ENCODE peak calls at places on chromosomes 13 and 19, in five cellular contexts. C is CD8-positive, alpha-beta T cell; E is IMR-90; W is ovary; S is cardiac muscle cell. Q is an unnamed sample. For H3K4me1, the result is how much of the 10 kb centered on the place peaks cover.

GRCh38 chr13:80180745-80181144 is 160.2 kb downstream of the SPRY2 start:
- DNase-seq in C (no peak), E (no peak), W (no peak), S (no peak), Q (no peak)

GRCh38 chr13:98429081-98429480 is 147.8 kb downstream of the STK24 start:
- DNase-seq in C (no peak), E (no peak), W (no peak), S (no peak), Q (no peak)

GRCh38 chr13:104140557-104140956 is 1074.3 kb upstream of the SLC10A2 start:
- DNase-seq in C (no peak), E (no peak), W (no peak), S (no peak), Q (peak)

GRCh38 chr13:26629260-26629659 is 71.8 kb downstream of the WASF3 start:
- DNase-seq in C (no peak), E (no peak), W (no peak), S (no peak), Q (peak)

GRCh38 chr13:73603646-73604045 is 530.6 kb downstream of the KLF12 start:
- DNase-seq in C (no peak), E (no peak), W (no peak), S (no peak), Q (no peak)

GRCh38 chr19:55487884-55488687 is at the start of gene SSC5D:
- DNase-seq in C (no peak), E (peak), W (peak), S (no peak), Q (no peak)

GRCh38 chr13:39590466-39591036 is 12.4 kb downstream of the LHFPL6 start:
- DNase-seq in C (no peak), E (no peak), W (no peak), S (no peak), Q (no peak)

GRCh38 chr19:3949294-3949693 is 16.4 kb downstream of the NMRK2 start:
- DNase-seq in C (no peak), E (no peak), W (no peak), S (no peak), Q (no peak)

GRCh38 chr19:32421589-32422361 is 16.2 kb downstream of the DPY19L3 start:
- DNase-seq in C (no peak), E (no peak), W (no peak), S (no peak), Q (no peak)

GRCh38 chr13:52925775-52926285 is 77.4 kb upstream of the PCDH8 start:
- DNase-seq in C (no peak), E (no peak), W (no peak), S (peak), Q (no peak)

GRCh38 chr13:28684257-28684656 is 25.3 kb downstream of the POMP start:
- DNase-seq in C (no peak), E (no peak), W (no peak), S (peak), Q (peak)

GRCh38 chr13:48501705-48502104 is 31.2 kb downstream of the RCBTB2 start:
- DNase-seq in C (no peak), E (peak), W (no peak), S (no peak), Q (no peak)

GRCh38 chr19:55119053-55119452 is 1.6 kb upstream of the PPP1R12C start:
- DNase-seq in C (no peak), E (no peak), W (no peak), S (no peak), Q (no peak)

GRCh38 chr13:31367410-31367809 is 167.6 kb downstream of the B3GLCT start:
- DNase-seq in C (no peak), E (no peak), W (no peak), S (no peak), Q (no peak)

GRCh38 chr13:85864963-85865530 is 65.8 kb upstream of the SLITRK6 start:
- DNase-seq in C (no peak), E (peak), W (no peak), S (peak), Q (peak)

GRCh38 chr13:113654591-113655357 is 3.2 kb downstream of the ATP4B start:
- DNase-seq in C (no peak), E (no peak), W (no peak), S (no peak), Q (no peak)

GRCh38 chr19:584240-585001 is 5.3 kb upstream of the HCN2 start:
- DNase-seq in C (peak), E (peak), W (peak), S (peak), Q (peak)

GRCh38 chr13:30559274-30559673 is 58.4 kb upstream of the USPL1 start:
- DNase-seq in C (no peak), E (no peak), W (no peak), S (peak), Q (no peak)

GRCh38 chr13:26011996-26012688 is 39.7 kb downstream of the SHISA2 start:
- DNase-seq in C (peak), E (no peak), W (no peak), S (no peak), Q (peak)

GRCh38 chr19:55014714-55015113 is 23.4 kb downstream of the GP6 start:
- DNase-seq in C (no peak), E (no peak), W (no peak), S (no peak), Q (no peak)

GRCh38 chr19:43534811-43535761 is 2.1 kb downstream of the ZNF575 start:
- DNase-seq in C (peak), E (peak), W (peak), S (peak), Q (peak)

GRCh38 chr13:27489456-27489855 is 39.1 kb upstream of the MTIF3 start:
- DNase-seq in C (no peak), E (no peak), W (no peak), S (no peak), Q (no peak)

GRCh38 chr19:49887037-49887652 is 9.5 kb downstream of the IL4I1 start:
- DNase-seq in C (no peak), E (no peak), W (no peak), S (no peak), Q (no peak)

GRCh38 chr13:93496985-93497673 is 270.5 kb downstream of the GPC6 start:
- DNase-seq in C (no peak), E (no peak), W (no peak), S (peak), Q (peak)

GRCh38 chr19:53884256-53884655 is 2.3 kb downstream of the PRKCG start:
- DNase-seq in C (no peak), E (no peak), W (no peak), S (no peak), Q (no peak)

GRCh38 chr19:9362905-9363304 is at the start of gene ZNF177:
- DNase-seq in C (no peak), E (no peak), W (no peak), S (no peak), Q (peak)

GRCh38 chr19:37009871-37010270 is 68.4 kb upstream of the ZNF420 start:
- DNase-seq in C (no peak), E (no peak), W (no peak), S (no peak), Q (no peak)

GRCh38 chr13:107099661-107100060 is 531.7 kb upstream of the ARGLU1 start:
- DNase-seq in C (no peak), E (peak), W (no peak), S (no peak), Q (no peak)

GRCh38 chr13:99086869-99087129 is 108.9 kb upstream of the DOCK9 start:
- DNase-seq in C (peak), E (no peak), W (peak), S (no peak), Q (peak)

GRCh38 chr13:111399776-111400505 is 79.5 kb downstream of the TEX29 start:
- DNase-seq in C (no peak), E (no peak), W (no peak), S (no peak), Q (no peak)

GRCh38 chr19:17706750-17707181 is 12.5 kb upstream of the MAP1S start:
- DNase-seq in C (no peak), E (peak), W (no peak), S (peak), Q (peak)

GRCh38 chr13:40152145-40152544 is 496.7 kb downstream of the COG6 start:
- DNase-seq in C (no peak), E (peak), W (no peak), S (no peak), Q (peak)

DNA sequence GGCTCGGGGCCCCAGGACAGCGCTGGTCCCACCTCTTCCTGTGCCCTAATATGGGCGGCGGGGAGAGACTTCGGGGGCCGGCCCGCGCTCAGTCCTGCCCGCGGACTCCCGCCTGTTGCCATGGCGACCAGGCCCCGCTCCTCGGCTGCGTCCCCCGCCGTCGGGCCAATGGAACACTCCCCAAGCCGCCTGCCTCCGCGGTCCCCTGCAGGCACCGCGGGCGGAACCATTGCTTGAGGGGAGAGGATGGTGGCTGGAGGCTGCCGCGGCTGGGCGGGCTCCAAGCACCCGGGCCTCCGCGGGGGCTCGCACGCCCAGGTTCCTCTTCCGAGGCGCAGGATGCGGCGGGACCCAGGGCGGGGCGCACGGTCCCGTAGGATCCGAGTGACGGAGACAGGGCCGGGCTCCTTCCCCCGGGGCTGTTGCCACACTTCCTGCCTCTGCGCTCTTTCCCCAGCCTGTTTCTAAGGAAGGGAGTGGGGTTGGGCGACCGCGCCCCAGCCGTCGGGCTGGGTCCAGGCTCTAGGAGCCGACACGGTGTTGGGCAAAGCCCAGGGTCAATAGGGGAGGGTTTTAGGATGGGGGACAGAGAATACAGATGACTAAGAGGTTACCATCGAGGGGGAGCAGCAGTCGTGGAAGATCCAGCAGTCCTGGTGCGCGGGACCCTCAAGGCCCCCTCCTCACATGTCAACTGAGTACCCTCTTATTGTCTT is 1.2 kb upstream of the JUNB start:
- DNase-seq in C (peak), E (peak), W (peak), S (peak), Q (peak)
- H3K4me1 ChIP-seq in C (under half), E (under half), W (under half), S (under half), Q (under half)

GRCh38 chr19:18741124-18741493 is 50.0 kb downstream of the COMP start:
- DNase-seq in C (no peak), E (no peak), W (no peak), S (no peak), Q (no peak)
- H3K27ac ChIP-seq in C (no peak), E (no peak), W (no peak), S (peak), Q (no peak)

DNA sequence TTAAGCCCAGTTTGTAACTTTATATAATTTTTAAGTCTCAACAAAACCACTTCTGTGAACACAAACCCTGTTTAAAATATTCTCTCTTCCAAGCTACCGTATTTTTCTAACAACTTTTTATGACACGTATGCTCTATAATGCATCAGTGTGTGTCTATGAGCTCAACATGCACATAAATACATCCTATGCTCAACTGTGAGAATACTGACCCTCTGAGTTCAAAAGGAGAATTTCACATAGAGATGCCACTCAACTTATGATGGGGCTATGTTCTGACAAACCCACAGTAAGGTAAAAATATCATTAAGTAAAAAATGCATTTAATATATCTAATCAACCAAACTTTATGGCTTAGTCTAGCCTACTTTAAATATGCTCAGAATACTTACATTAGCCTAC is 1139.7 kb upstream of the SPRY2 start:
- DNase-seq in C (no peak), E (no peak), W (no peak), S (peak), Q (peak)
- TF ChIP-seq CTCF in C (no peak), E (no peak), W (no peak), S (no peak), Q (peak)

DNA sequence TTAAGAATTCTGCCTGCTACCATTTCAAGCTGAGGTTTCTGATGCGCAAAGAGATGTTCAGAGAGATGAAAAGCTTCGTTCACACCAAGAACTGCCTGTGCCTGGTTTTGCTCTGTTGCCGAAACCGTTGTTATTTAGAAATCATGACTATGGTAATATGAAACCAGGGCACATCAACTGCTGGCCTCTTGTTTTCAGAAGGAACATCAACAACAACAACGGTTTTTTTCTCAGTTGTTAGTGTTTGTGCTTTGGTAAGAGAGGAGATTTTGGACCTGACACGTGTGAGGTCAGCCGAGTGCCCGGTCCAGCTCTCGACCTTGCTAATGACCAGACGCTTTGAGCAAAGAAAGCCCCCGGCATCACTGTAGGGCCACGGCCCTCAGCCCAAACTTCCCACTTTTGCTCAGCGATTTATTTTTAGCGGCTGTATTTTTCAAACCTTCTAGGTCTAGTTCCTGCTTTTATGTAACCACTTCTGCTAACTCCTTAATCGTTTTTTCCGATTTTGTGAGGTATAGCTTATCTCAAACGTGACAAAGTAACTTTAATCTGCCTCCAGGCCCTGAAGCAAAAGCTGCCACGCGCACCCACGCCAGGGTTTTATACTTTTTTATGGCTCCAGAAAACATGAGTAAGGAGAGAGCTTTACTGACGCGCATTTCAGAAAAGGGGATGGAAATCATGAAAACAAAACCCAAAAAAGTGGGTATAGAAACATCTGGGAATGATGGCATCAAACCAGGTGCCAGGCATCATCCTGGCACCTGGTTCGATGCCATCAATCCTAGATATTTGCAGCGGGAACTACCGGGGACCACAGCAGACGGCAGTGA is 42.0 kb downstream of the KLF2 start:
- DNase-seq in C (peak), E (no peak), W (no peak), S (no peak), Q (no peak)
- H3K4me1 ChIP-seq in C (half or more), E (under half), W (under half), S (under half), Q (under half)

GRCh38 chr19:46606681-46607440 is 5.7 kb downstream of the CALM3 start:
- DNase-seq in C (no peak), E (no peak), W (no peak), S (no peak), Q (no peak)
- H3K27ac ChIP-seq in C (no peak), E (no peak), W (no peak), S (no peak), Q (no peak)